ENCODE peak calls at places on chromosomes 12 and 14, in six cellular contexts. K, P, J, I, Y and A are unnamed samples.
A peak's percentile ranks its signal among the peaks of the same experiment; 100 is the strongest.

GRCh38 chr12:78759387-78759786 is 105.2 kb upstream of the SYT1 start:
- DNase-seq in J (no peak), I (peak; percentile 1), P (no peak), K (no peak), Y (no peak), A (no peak)

GRCh38 chr12:26100966-26101744 is 23.7 kb downstream of the BHLHE41 start:
- DNase-seq in K (no peak), Y (no peak), J (no peak), I (no peak), P (no peak), A (no peak)

GRCh38 chr14:71675126-71675901 is 256.9 kb upstream of the RGS6 start:
- DNase-seq in Y (peak; percentile 65), P (no peak), K (no peak), J (no peak), I (no peak), A (no peak)

GRCh38 chr14:100684961-100685360 is 41.7 kb upstream of the DLK1 start:
- DNase-seq in J (no peak), P (no peak), Y (no peak), K (no peak), I (no peak), A (no peak)

GRCh38 chr12:52369220-52369619 is 1.9 kb upstream of the KRT85 start:
- DNase-seq in Y (no peak), K (no peak), J (no peak), I (no peak), P (no peak), A (no peak)

GRCh38 chr14:31127690-31128089 is 79.9 kb downstream of the HECTD1 start:
- DNase-seq in I (peak; percentile 55), J (no peak), Y (no peak), K (no peak), P (no peak), A (no peak)

GRCh38 chr12:71948390-71948789 is 9.7 kb downstream of the TPH2 start:
- DNase-seq in I (no peak), J (no peak), K (no peak), P (no peak), Y (no peak), A (no peak)

GRCh38 chr14:63493246-63493645 is 49.9 kb downstream of the PPP2R5E start:
- DNase-seq in J (no peak), P (no peak), Y (no peak), K (peak; percentile 55), I (no peak), A (peak; percentile 10)

GRCh38 chr12:64656429-64656828 is 46.1 kb downstream of the RASSF3 start:
- DNase-seq in J (no peak), P (no peak), K (no peak), I (peak; percentile 90), Y (no peak), A (no peak)

GRCh38 chr14:103910262-103910935 is 17.9 kb upstream of the TDRD9 start:
- DNase-seq in I (peak; percentile 84), J (peak; percentile 54), K (peak; percentile 83), P (peak; percentile 9), Y (peak; percentile 85), A (peak; percentile 86)

GRCh38 chr12:80509781-80510556 is 65.9 kb downstream of the PTPRQ start:
- DNase-seq in I (no peak), P (no peak), Y (no peak), J (no peak), K (peak; percentile 3), A (no peak)

GRCh38 chr12:111038941-111039340 is 118.6 kb upstream of the MYL2 start:
- DNase-seq in I (no peak), Y (no peak), K (no peak), J (no peak), P (no peak), A (no peak)

GRCh38 chr12:32756476-32757158 is 920 bp upstream of the YARS2 start:
- DNase-seq in J (no peak), Y (no peak), K (peak; percentile 5), P (no peak), I (no peak), A (no peak)

GRCh38 chr12:116735951-116736599 is 1.8 kb downstream of the SPRING1 start:
- DNase-seq in I (peak; percentile 82), P (no peak), J (no peak), Y (no peak), K (no peak), A (no peak)

GRCh38 chr14:51504626-51505025 is 147.1 kb upstream of the FRMD6 start:
- DNase-seq in Y (no peak), K (no peak), P (no peak), I (no peak), J (no peak), A (no peak)

GRCh38 chr14:103808403-103809001 is 38.9 kb downstream of the PPP1R13B start:
- DNase-seq in K (peak; percentile 80), P (no peak), Y (peak; percentile 82), J (peak; percentile 53), I (peak; percentile 58), A (peak; percentile 58)

GRCh38 chr14:59246566-59246965 is 58.1 kb downstream of the DAAM1 start:
- DNase-seq in I (no peak), P (no peak), J (no peak), Y (no peak), K (no peak), A (no peak)

GRCh38 chr14:59245809-59246295 is 57.4 kb downstream of the DAAM1 start:
- DNase-seq in K (no peak), J (no peak), Y (no peak), P (peak; percentile 69), I (no peak), A (no peak)

GRCh38 chr14:59240356-59240755 is 51.9 kb downstream of the DAAM1 start:
- DNase-seq in J (no peak), K (no peak), I (no peak), Y (no peak), P (peak; percentile 45), A (no peak)

GRCh38 chr14:59244581-59244980 is 56.1 kb downstream of the DAAM1 start:
- DNase-seq in P (no peak), Y (no peak), I (no peak), K (no peak), J (no peak), A (no peak)

GRCh38 chr14:59243174-59243573 is 54.7 kb downstream of the DAAM1 start:
- DNase-seq in K (no peak), J (no peak), Y (no peak), P (no peak), I (peak; percentile 43), A (no peak)
- TF ChIP-seq JUND in K (no peak), J (no peak), Y (no peak), P (no peak), I (no peak), A (no peak)

DNA sequence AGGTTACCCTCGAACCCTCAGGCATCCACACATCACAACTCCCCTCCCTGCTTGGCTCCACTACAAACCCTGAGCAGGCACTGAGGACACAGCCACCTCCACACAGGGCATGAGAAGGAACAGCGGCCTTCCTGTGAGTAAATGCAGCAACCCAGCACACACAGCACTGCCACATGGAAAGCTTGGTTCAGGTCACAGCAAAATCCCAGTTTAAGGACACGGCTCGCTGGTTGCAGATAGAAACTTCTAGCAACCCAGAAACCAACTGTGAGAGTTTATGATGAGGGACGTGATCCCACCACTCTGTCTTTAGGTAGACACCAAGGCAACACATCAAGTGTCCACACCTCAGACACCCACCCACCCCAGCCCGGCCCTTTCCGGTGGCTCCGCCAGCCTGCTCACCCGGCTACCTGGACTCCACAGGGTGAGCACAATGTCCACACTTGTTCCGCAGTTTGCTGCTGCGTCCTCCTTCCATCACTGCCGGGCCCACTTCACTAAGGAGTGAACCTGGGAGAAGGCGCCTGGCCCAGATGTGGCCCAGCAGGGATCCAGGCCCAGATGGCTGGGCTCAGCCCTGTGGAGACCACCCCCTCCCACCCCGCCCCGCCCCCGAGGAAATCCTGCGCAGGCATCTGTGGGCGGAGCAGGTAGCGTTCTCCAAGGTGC is 13.2 kb downstream of the CDCA4 start:
- DNase-seq in K (no peak), P (no peak), J (no peak), Y (no peak), I (no peak), A (no peak)
- TF ChIP-seq POLR2AphosphoS5 in K (no peak), P (no peak), J (no peak), Y (no peak), I (peak; percentile 30), A (no peak)

GRCh38 chr14:61607570-61608244 is 87.6 kb upstream of the HIF1A start:
- DNase-seq in J (no peak), P (no peak), I (peak; percentile 15), Y (no peak), K (peak; percentile 66), A (no peak)
- TF ChIP-seq CTCF in J (no peak), P (no peak), I (no peak), Y (no peak), K (peak; percentile 14), A (no peak)

GRCh38 chr12:130347588-130347987 is 9.9 kb downstream of the PIWIL1 start:
- DNase-seq in Y (no peak), P (no peak), J (no peak), K (no peak), I (no peak), A (no peak)

GRCh38 chr12:130350715-130351114 is 13.0 kb downstream of the PIWIL1 start:
- DNase-seq in P (no peak), K (no peak), J (no peak), Y (no peak), I (no peak), A (no peak)

GRCh38 chr12:130353081-130353480 is 15.4 kb downstream of the PIWIL1 start:
- DNase-seq in J (no peak), Y (no peak), I (no peak), K (no peak), P (no peak), A (no peak)

GRCh38 chr12:130354407-130354806 is 16.7 kb downstream of the PIWIL1 start:
- DNase-seq in Y (no peak), J (no peak), P (no peak), K (no peak), I (no peak), A (no peak)

DNA sequence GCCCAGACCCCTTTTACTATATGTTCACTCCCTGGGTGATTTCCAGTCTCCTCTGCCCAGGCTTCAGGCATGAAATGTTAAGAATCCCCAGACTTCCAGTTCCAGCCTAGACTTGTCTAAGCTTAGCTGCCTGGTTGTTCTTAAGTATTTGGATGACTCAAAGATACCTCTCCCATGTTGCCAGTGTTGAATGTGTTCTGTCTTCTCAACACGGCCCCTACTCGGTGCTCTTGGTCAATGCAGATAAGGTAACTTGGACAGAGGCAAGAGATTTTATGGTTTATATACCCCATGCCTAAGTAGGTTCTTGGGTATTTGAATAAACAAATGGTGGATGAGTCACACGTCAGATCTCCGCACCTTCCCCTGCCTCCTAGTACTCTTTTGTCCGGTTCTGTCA is 13.6 kb downstream of the PIWIL1 start:
- DNase-seq in Y (no peak), I (no peak), P (no peak), K (no peak), J (no peak), A (no peak)
- TF ChIP-seq JUND in Y (no peak), I (no peak), P (no peak), K (no peak), J (no peak), A (no peak)

DNA sequence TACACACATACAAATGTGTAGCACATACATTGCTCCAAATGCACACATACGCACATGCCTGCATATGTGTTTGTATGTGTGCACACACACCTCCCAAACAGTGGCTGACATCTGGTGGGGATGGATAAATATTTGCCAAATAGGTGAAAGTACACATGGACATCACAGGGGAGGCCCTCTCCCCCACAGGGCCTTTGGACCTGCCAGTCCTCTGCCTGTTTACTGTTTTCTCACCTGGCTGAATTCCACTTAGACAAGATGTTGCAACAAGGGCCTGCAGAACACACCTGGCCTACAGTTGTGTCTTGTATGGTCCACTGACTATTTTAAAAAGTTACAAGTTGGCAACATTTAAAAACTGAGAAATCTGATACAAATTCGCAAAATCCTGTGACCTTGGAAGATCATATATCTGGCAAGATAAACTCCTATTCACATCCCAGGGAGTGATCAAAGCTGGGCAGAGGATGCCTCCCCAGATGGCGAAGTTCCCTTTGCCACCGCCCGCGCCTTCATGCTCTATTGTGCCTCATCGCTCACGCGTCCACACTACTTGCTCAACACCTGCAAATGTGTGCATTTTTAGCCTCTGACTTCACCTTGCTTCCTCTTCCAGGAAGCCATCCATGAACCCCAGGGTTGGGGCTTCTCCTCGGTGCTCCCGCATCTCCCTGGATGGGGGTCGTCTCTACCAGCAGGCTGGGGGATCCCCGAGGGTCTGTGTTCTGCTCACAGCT is 118.4 kb upstream of the FZD10 start:
- DNase-seq in K (no peak), J (no peak), P (no peak), I (peak; percentile 56), Y (no peak), A (no peak)
- TF ChIP-seq POLR2AphosphoS5 in K (no peak), J (no peak), P (no peak), I (no peak), Y (no peak), A (no peak)